ENCODE peak calls at places on chromosome 11, in ten cellular contexts. K, E, P, M, O, U, X, Z, L and R are unnamed samples.

GRCh38 chr11:78213526-78214330 is 25.0 kb downstream of the USP35 start:
- DNase-seq in K (no peak), E (no peak), P (no peak), M (no peak), O (no peak), U (peak; percentile 48), X (no peak), Z (no peak), L (no peak), R (no peak)

GRCh38 chr11:2270322-2271076 is at the start of gene ASCL2:
- DNase-seq in K (no peak), E (peak; percentile 45), P (no peak), M (no peak), O (no peak), U (no peak), X (no peak), Z (peak; percentile 27), L (no peak), R (no peak)

GRCh38 chr11:76161261-76161961 is 44.9 kb downstream of the WNT11 start:
- DNase-seq in K (no peak), E (no peak), P (no peak), M (no peak), O (no peak), U (no peak), X (no peak), Z (peak; percentile 69), L (no peak), R (no peak)

GRCh38 chr11:3058753-3059664 is 1.8 kb upstream of the CARS1 start:
- DNase-seq in K (no peak), E (peak; percentile 85), P (no peak), M (peak; percentile 40), O (no peak), U (no peak), X (no peak), Z (peak; percentile 92), L (no peak), R (no peak)

GRCh38 chr11:67117667-67118058 is 1.4 kb upstream of the KDM2A start:
- DNase-seq in K (no peak), E (peak; percentile 69), P (no peak), M (no peak), O (no peak), U (peak; percentile 68), X (no peak), Z (no peak), L (peak; percentile 30), R (no peak)

GRCh38 chr11:94946812-94947211 is 26.5 kb downstream of the CWC15 start:
- DNase-seq in K (no peak), E (no peak), P (no peak), M (no peak), O (no peak), U (no peak), X (no peak), Z (no peak), L (no peak), R (no peak)

GRCh38 chr11:2748061-2748813 is 48.4 kb upstream of the KCNQ1OT1 start:
- DNase-seq in K (no peak), E (no peak), P (no peak), M (no peak), O (no peak), U (peak; percentile 45), X (no peak), Z (no peak), L (no peak), R (no peak)

GRCh38 chr11:74018331-74019005 is 9.6 kb upstream of the UCP3 start:
- DNase-seq in K (peak; percentile 70), E (no peak), P (no peak), M (peak; percentile 89), O (no peak), U (peak; percentile 97), X (no peak), Z (no peak), L (peak; percentile 93), R (no peak)

GRCh38 chr11:130122141-130122575 is 37.4 kb upstream of the ST14 start:
- DNase-seq in K (no peak), E (no peak), P (no peak), M (no peak), O (peak; percentile 60), U (no peak), X (no peak), Z (no peak), L (no peak), R (no peak)

GRCh38 chr11:14132312-14132711 is 169.8 kb downstream of the SPON1 start:
- DNase-seq in K (no peak), E (no peak), P (no peak), M (no peak), O (no peak), U (no peak), X (no peak), Z (no peak), L (peak; percentile 21), R (no peak)

GRCh38 chr11:69984457-69985261 is 93.5 kb upstream of the ANO1 start:
- DNase-seq in K (no peak), E (peak; percentile 89), P (no peak), M (no peak), O (no peak), U (no peak), X (no peak), Z (no peak), L (no peak), R (no peak)

GRCh38 chr11:14891143-14892035 is 642 bp downstream of the CYP2R1 start:
- DNase-seq in K (peak; percentile 76), E (peak; percentile 93), P (peak; percentile 67), M (no peak), O (peak; percentile 84), U (peak; percentile 94), X (peak; percentile 46), Z (peak; percentile 94), L (peak; percentile 94), R (peak; percentile 60)

GRCh38 chr11:104836711-104837110 is 61.5 kb downstream of the CASP12 start:
- DNase-seq in K (no peak), E (no peak), P (no peak), M (no peak), O (no peak), U (no peak), X (no peak), Z (no peak), L (no peak), R (no peak)

GRCh38 chr11:2451336-2451735 is 6.5 kb downstream of the KCNQ1 start:
- DNase-seq in K (no peak), E (no peak), P (no peak), M (no peak), O (no peak), U (no peak), X (no peak), Z (no peak), L (no peak), R (no peak)

DNA sequence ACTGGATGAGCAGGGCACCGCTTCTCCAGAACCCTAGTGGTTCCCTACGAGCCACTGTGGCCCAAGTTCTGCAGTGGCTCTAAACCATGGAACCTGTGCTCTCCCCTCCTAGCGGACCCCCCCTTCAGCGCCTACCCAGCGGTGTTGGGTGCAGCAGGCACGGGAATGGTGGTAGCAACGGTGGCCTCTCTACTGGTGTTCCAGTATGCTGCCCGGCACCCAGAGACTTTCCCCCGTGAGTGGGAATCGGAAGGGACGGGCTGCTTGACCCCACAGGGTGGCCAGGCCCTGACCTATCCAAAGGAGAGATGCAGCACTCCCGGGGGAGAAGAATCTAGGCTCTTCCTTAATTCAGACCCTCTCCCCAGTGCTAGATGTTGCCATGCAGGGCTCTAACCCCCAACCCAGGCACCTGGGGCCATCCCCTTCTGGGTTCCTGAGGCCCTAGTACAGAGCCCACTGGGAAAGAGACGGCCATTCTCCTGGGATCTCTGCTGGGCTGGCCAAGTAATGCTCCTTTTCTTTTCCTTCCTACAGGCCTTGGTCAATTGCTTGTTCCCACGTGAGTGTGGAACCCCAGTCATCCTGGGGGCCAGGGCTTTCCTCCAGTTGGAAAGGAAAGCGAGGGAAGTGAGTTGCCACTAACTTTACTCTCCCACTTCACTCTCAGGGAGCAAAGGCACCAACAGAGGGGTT is 9.2 kb downstream of the VSIG10L2 start:
- DNase-seq in K (no peak), E (no peak), P (no peak), M (no peak), O (no peak), U (no peak), X (no peak), Z (no peak), L (no peak), R (no peak)
- TF ChIP-seq POLR2AphosphoS5 in K (no peak), E (no peak), P (no peak), M (no peak), O (no peak), U (no peak), X (no peak), Z (no peak), L (no peak), R (no peak)

GRCh38 chr11:40841231-40841630 is 618.2 kb downstream of the LRRC4C start:
- DNase-seq in K (no peak), E (peak; percentile 31), P (no peak), M (no peak), O (no peak), U (no peak), X (no peak), Z (no peak), L (no peak), R (no peak)

DNA sequence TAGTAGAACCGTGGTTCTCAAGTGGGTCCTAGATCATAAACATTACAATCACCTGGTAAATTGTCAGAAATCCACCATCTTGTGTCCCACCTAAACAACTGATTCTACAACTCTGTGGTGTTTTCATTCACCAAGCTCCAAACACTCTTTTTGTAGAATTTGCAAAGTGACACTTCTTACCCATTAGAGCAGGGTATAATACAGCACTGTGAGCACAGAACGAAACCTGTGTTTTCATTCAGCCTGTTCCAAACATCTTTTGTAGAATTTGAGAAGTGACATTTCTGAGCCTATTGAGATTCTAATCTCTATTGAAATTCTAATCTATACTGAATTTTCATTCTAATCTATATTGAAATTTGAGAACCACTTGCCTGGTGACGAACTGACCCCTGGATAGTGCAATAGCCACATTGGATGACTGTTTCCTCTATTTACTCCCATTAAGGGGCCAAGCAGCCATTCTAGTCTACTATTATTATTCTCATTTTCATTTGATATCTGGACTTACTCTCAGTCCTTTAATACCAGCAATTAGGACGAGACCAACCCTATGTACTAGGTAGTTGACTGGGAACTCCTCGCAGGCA is 616.6 kb downstream of the LRRC4C start:
- DNase-seq in K (no peak), E (peak; percentile 28), P (no peak), M (no peak), O (no peak), U (no peak), X (no peak), Z (no peak), L (no peak), R (no peak)
- TF ChIP-seq POLR2AphosphoS5 in K (no peak), E (no peak), P (no peak), M (no peak), O (no peak), U (no peak), X (no peak), Z (no peak), L (no peak), R (no peak)

GRCh38 chr11:45846974-45847907 is at the start of gene CRY2:
- DNase-seq in K (peak; percentile 96), E (peak; percentile 99), P (peak; percentile 93), M (peak; percentile 93), O (peak; percentile 94), U (peak; percentile 100), X (peak; percentile 93), Z (peak; percentile 99), L (peak; percentile 100), R (peak; percentile 94)
- TF ChIP-seq POLR2AphosphoS5 in K (peak; percentile 64), E (peak; percentile 80), P (peak; percentile 83), M (peak; percentile 78), O (peak; percentile 94), U (peak; percentile 98), X (peak; percentile 93), Z (peak; percentile 78), L (peak; percentile 99), R (peak; percentile 88)

DNA sequence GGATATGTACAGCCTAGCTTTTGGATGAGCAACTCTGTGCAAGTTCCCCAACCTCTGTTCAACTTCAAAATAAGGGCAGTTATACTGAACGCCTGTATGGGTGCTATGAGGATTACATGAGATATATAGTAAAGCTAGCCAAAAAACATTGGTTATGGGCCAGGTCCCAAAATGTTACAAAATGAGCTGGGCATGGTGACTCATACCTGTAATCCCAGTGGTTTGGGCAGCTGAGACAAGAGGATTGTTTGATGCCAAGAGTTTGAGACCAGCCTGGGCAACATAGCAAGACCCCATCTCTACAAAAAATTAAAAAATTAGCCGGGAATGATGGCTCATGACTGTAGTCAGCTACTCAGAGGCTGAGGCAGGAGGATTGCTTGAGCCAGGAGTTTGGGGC is 118.4 kb downstream of the TEAD1 start:
- DNase-seq in K (no peak), E (no peak), P (no peak), M (no peak), O (no peak), U (no peak), X (no peak), Z (no peak), L (no peak), R (no peak)
- TF ChIP-seq POLR2AphosphoS5 in K (no peak), E (no peak), P (no peak), M (no peak), O (no peak), U (no peak), X (no peak), Z (no peak), L (no peak), R (no peak)